ENCODE peak calls at places on chromosome 12, in four cellular contexts. One of them, this sample, is unnamed.

GRCh38 chr12:65556676-65557424 is 267.4 kb upstream of the HMGA2 start:
- DNase-seq in choroid plexus epithelial cell: peak
- DNase-seq in AG10803: peak
- DNase-seq in GM12865: peak
- DNase-seq in this sample: peak

GRCh38 chr12:26428420-26428819 is 233.0 kb downstream of the SSPN start:
- DNase-seq in AG10803: peak
- DNase-seq in GM12865: no peak
- DNase-seq in choroid plexus epithelial cell: no peak
- DNase-seq in this sample: no peak

GRCh38 chr12:123045678-123046077 is 65.2 kb downstream of the ARL6IP4 start:
- DNase-seq in choroid plexus epithelial cell: no peak
- DNase-seq in AG10803: no peak
- DNase-seq in GM12865: no peak
- DNase-seq in this sample: no peak

GRCh38 chr12:39946361-39946948 is 159.4 kb downstream of the SLC2A13 start:
- DNase-seq in choroid plexus epithelial cell: no peak
- DNase-seq in GM12865: no peak
- DNase-seq in AG10803: no peak
- DNase-seq in this sample: no peak

GRCh38 chr12:12705833-12706520 is 10.0 kb upstream of the GPR19 start:
- DNase-seq in choroid plexus epithelial cell: no peak
- DNase-seq in AG10803: no peak
- DNase-seq in GM12865: no peak
- DNase-seq in this sample: peak

GRCh38 chr12:2405039-2405438 is 352.3 kb downstream of the CACNA1C start:
- DNase-seq in GM12865: no peak
- DNase-seq in AG10803: no peak
- DNase-seq in choroid plexus epithelial cell: no peak
- DNase-seq in this sample: no peak

GRCh38 chr12:84842406-84843013 is 70.1 kb downstream of the SLC6A15 start:
- DNase-seq in AG10803: peak
- DNase-seq in choroid plexus epithelial cell: peak
- DNase-seq in GM12865: peak
- DNase-seq in this sample: peak

GRCh38 chr12:12798480-12798879 is 13.0 kb downstream of the APOLD1 start:
- DNase-seq in choroid plexus epithelial cell: no peak
- DNase-seq in GM12865: no peak
- DNase-seq in AG10803: no peak
- DNase-seq in this sample: no peak

GRCh38 chr12:119266963-119267362 is 67.6 kb upstream of the CCDC60 start:
- DNase-seq in AG10803: no peak
- DNase-seq in choroid plexus epithelial cell: no peak
- DNase-seq in GM12865: no peak
- DNase-seq in this sample: no peak

GRCh38 chr12:108360057-108360456 is 20.9 kb upstream of the CMKLR1 start:
- DNase-seq in AG10803: no peak
- DNase-seq in GM12865: no peak
- DNase-seq in choroid plexus epithelial cell: no peak
- DNase-seq in this sample: no peak

GRCh38 chr12:13091831-13092230 is 11.6 kb downstream of the GSG1 start:
- DNase-seq in choroid plexus epithelial cell: no peak
- DNase-seq in GM12865: no peak
- DNase-seq in AG10803: no peak
- DNase-seq in this sample: no peak

GRCh38 chr12:94200695-94201094 is 52.3 kb downstream of the PLXNC1 start:
- DNase-seq in choroid plexus epithelial cell: no peak
- DNase-seq in GM12865: no peak
- DNase-seq in AG10803: no peak
- DNase-seq in this sample: no peak

GRCh38 chr12:68420225-68421008 is 88.3 kb upstream of the MDM1 start:
- DNase-seq in GM12865: no peak
- DNase-seq in AG10803: peak
- DNase-seq in choroid plexus epithelial cell: peak
- DNase-seq in this sample: no peak
- H3K4me3 ChIP-seq in GM12865: no peak
- H3K4me3 ChIP-seq in AG10803: no peak
- H3K4me3 ChIP-seq in choroid plexus epithelial cell: no peak
- H3K4me3 ChIP-seq in this sample: no peak

DNA sequence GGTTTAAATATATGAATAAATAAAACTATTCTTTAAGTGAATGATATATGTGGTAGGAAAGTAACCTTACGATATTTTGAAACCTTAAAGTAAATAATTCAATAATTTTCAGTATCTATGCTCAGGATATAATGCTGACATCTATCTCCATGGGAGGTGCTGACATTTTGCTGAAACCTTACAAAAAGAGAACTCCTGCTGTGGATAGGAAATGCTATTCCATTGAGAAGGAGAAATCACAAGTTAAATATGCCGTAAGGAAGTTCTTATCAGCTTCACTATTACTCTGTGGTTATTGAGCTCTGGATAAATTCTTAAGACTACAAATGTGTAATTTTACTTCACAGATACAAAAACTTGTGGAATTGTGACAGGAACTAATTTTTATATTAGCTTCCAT is 722.1 kb downstream of the TMTC2 start:
- DNase-seq in AG10803: no peak
- DNase-seq in GM12865: no peak
- DNase-seq in choroid plexus epithelial cell: peak
- DNase-seq in this sample: no peak
- H3K4me3 ChIP-seq in AG10803: no peak
- H3K4me3 ChIP-seq in GM12865: no peak
- H3K4me3 ChIP-seq in choroid plexus epithelial cell: no peak
- H3K4me3 ChIP-seq in this sample: no peak

GRCh38 chr12:48813464-48814312 is 4.6 kb upstream of the CACNB3 start:
- DNase-seq in GM12865: no peak
- DNase-seq in AG10803: no peak
- DNase-seq in choroid plexus epithelial cell: peak
- DNase-seq in this sample: no peak

GRCh38 chr12:48811454-48812090 is 6.7 kb upstream of the CACNB3 start:
- DNase-seq in AG10803: no peak
- DNase-seq in choroid plexus epithelial cell: peak
- DNase-seq in GM12865: no peak
- DNase-seq in this sample: no peak

GRCh38 chr12:48812389-48812788 is 5.9 kb upstream of the CACNB3 start:
- DNase-seq in AG10803: no peak
- DNase-seq in GM12865: no peak
- DNase-seq in choroid plexus epithelial cell: no peak
- DNase-seq in this sample: no peak

GRCh38 chr12:48814313-48815280 is 3.7 kb upstream of the CACNB3 start:
- DNase-seq in GM12865: peak
- DNase-seq in choroid plexus epithelial cell: peak
- DNase-seq in AG10803: peak
- DNase-seq in this sample: peak

DNA sequence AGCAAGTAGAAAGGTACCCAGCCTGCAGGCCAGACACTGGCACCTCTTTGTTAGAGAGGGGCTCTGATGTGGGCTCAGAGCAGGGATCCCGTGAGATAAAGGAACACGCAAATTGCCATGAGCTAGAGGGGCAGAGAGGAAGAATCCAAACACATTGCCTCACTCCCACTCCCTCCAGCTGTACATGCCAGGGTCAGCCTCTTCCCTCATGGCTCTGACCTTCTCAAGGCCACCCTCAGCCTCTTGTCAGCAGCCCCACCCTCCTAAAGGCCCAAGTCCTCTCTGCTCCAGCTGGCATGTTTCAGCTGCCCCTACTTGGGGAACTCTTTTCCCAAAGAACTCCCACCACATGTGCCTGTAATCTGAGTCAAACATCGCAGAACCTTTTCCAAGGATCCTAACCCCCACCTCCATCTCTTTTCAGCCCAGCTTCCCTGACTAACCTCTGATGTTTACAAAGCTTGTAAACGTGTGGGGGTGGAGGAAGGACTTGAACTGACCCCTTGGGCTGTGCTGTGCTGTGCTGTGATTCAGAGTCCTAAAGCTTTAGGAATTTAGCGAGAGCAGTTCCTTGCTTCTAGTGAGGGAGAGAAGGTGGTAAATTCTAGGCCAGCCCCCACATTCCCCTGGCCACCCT is 7.4 kb upstream of the CACNB3 start:
- DNase-seq in choroid plexus epithelial cell: peak
- DNase-seq in GM12865: no peak
- DNase-seq in AG10803: peak
- DNase-seq in this sample: no peak
- H3K4me3 ChIP-seq in choroid plexus epithelial cell: no peak
- H3K4me3 ChIP-seq in GM12865: no peak
- H3K4me3 ChIP-seq in AG10803: no peak
- H3K4me3 ChIP-seq in this sample: no peak

GRCh38 chr12:76317976-76318375 is 30.2 kb downstream of the BBS10 start:
- DNase-seq in GM12865: no peak
- DNase-seq in choroid plexus epithelial cell: no peak
- DNase-seq in AG10803: no peak
- DNase-seq in this sample: no peak

GRCh38 chr12:76313289-76313688 is 34.9 kb downstream of the BBS10 start:
- DNase-seq in AG10803: no peak
- DNase-seq in GM12865: no peak
- DNase-seq in choroid plexus epithelial cell: no peak
- DNase-seq in this sample: no peak

GRCh38 chr12:76316468-76316867 is 31.7 kb downstream of the BBS10 start:
- DNase-seq in choroid plexus epithelial cell: no peak
- DNase-seq in GM12865: no peak
- DNase-seq in AG10803: no peak
- DNase-seq in this sample: no peak

GRCh38 chr12:76318773-76319594 is 29.2 kb downstream of the BBS10 start:
- DNase-seq in choroid plexus epithelial cell: no peak
- DNase-seq in GM12865: no peak
- DNase-seq in AG10803: no peak
- DNase-seq in this sample: no peak
- H3K4me3 ChIP-seq in choroid plexus epithelial cell: no peak
- H3K4me3 ChIP-seq in GM12865: no peak
- H3K4me3 ChIP-seq in AG10803: no peak
- H3K4me3 ChIP-seq in this sample: no peak

GRCh38 chr12:54983536-54984102 is 943 bp downstream of the TESPA1 start:
- DNase-seq in choroid plexus epithelial cell: no peak
- DNase-seq in AG10803: no peak
- DNase-seq in GM12865: no peak
- DNase-seq in this sample: no peak
- H3K4me3 ChIP-seq in choroid plexus epithelial cell: no peak
- H3K4me3 ChIP-seq in AG10803: no peak
- H3K4me3 ChIP-seq in GM12865: peak
- H3K4me3 ChIP-seq in this sample: no peak

GRCh38 chr12:124921200-124922008 is 7.0 kb upstream of the UBC start:
- DNase-seq in GM12865: peak
- DNase-seq in choroid plexus epithelial cell: peak
- DNase-seq in AG10803: peak
- DNase-seq in this sample: peak
- H3K4me3 ChIP-seq in GM12865: peak
- H3K4me3 ChIP-seq in choroid plexus epithelial cell: peak
- H3K4me3 ChIP-seq in AG10803: peak
- H3K4me3 ChIP-seq in this sample: peak

DNA sequence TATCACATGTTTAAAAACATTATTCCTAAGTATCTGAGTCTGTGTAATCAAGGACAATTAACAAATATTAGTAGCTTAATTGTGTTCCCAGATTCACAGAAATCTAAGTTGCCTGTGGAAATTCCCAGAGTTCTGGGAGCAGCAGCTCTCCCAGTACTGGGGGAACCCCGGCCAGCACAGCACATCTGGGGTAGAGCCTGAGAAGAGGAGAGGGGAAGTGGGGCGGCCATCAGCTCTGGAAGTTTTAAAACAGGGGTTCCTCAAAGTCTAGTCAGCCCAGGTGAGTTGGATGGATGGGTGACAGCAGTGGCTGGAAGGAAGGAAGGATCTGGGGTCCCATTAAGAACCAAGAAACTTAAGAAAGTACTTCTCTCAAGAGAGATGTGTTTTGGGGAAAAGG is 24.5 kb downstream of the PRICKLE1 start:
- DNase-seq in GM12865: no peak
- DNase-seq in AG10803: no peak
- DNase-seq in choroid plexus epithelial cell: no peak
- DNase-seq in this sample: no peak
- H3K4me3 ChIP-seq in GM12865: no peak
- H3K4me3 ChIP-seq in AG10803: no peak
- H3K4me3 ChIP-seq in choroid plexus epithelial cell: no peak
- H3K4me3 ChIP-seq in this sample: no peak

DNA sequence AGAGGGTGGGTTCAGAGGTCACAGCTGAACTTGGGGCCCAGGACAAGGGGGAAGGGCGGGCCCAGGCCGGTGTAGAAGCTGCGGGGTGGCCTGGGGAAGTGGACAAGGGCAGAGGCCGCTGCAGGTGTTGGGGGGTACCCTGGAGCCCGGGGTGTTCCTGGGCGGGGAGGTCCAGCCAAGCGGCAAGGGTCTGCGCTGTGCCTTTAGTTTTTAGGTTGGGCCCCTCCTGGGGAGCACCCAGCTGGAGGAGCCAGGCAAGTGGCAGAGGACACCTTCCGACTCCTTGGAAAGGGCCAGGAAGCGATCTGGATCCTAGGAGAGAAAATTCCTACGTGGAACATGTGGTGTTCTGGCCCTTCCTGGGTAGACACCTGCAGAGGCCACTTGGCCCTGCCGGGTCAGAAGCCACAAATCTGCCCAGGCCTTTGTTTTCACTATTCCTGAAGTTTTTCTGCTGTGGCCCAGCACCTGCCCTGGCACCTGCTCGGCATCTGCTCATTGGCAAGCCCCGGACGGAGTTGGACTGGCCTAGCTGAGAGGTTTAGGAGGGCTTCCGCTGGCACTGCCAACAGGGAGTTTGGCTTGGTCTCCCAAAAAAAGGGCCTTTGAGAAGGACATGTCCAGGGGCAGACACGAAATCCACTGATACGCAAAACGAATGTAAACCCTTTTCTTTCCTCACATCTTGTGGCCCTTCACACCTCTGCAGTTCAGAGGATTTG is 61.1 kb downstream of the SMUG1 start:
- DNase-seq in choroid plexus epithelial cell: no peak
- DNase-seq in GM12865: no peak
- DNase-seq in AG10803: no peak
- DNase-seq in this sample: no peak
- H3K4me3 ChIP-seq in choroid plexus epithelial cell: no peak
- H3K4me3 ChIP-seq in GM12865: no peak
- H3K4me3 ChIP-seq in AG10803: peak
- H3K4me3 ChIP-seq in this sample: peak